ENCODE peak calls at places on chromosomes 4 and X, in five cellular contexts. A is head of caudate nucleus, B is HL-60, T is HFF-Myc, U is H9. Z is an unnamed sample.

GRCh38 chr4:11487876-11488545 is 59.3 kb upstream of the HS3ST1 start:
- DNase-seq in B (peak; percentile 66), A (no peak), T (no peak), U (no peak), Z (no peak)

GRCh38 chr4:44845309-44845708 is 119.0 kb upstream of the GNPDA2 start:
- DNase-seq in T (no peak), A (no peak), U (no peak), B (no peak), Z (no peak)

GRCh38 chr4:61079427-61079826 is 120.7 kb upstream of the ADGRL3 start:
- DNase-seq in B (no peak), U (no peak), A (no peak), T (no peak), Z (no peak)

GRCh38 chr4:159137176-159137575 is 34.3 kb downstream of the RAPGEF2 start:
- DNase-seq in A (no peak), B (no peak), U (no peak), T (no peak), Z (no peak)

GRCh38 chr4:151604238-151604637 is 156.6 kb downstream of the GATB start:
- DNase-seq in A (no peak), T (peak; percentile 7), U (no peak), B (no peak), Z (no peak)

GRCh38 chrX:3262906-3263305 is 83.5 kb downstream of the MXRA5 start:
- DNase-seq in A (no peak), T (peak; percentile 78), B (no peak), U (no peak), Z (no peak)

GRCh38 chrX:81925812-81926211 is 723.9 kb downstream of the SH3BGRL start:
- DNase-seq in B (no peak), A (no peak), U (no peak), T (no peak), Z (no peak)

GRCh38 chr4:134787315-134787714 is 585.7 kb upstream of the PABPC4L start:
- DNase-seq in U (no peak), A (no peak), T (no peak), B (no peak), Z (no peak)

GRCh38 chrX:55521687-55522086 is 32.0 kb upstream of the USP51 start:
- DNase-seq in T (no peak), U (no peak), A (no peak), B (no peak), Z (no peak)

GRCh38 chrX:133325422-133325821 is 89.9 kb downstream of the GPC4 start:
- DNase-seq in T (no peak), A (no peak), B (no peak), U (no peak), Z (no peak)

GRCh38 chr4:172055046-172055445 is 241.8 kb downstream of the GALNTL6 start:
- DNase-seq in A (no peak), B (no peak), T (no peak), U (no peak), Z (no peak)

GRCh38 chr4:182236186-182236585 is 7.0 kb upstream of the TENM3 start:
- DNase-seq in B (no peak), U (no peak), T (no peak), A (no peak), Z (no peak)

GRCh38 chr4:22551550-22551949 is 35.7 kb upstream of the ADGRA3 start:
- DNase-seq in T (no peak), B (no peak), A (no peak), U (no peak), Z (no peak)

GRCh38 chr4:158484173-158484885 is 37.4 kb upstream of the RXFP1 start:
- DNase-seq in T (no peak), A (no peak), B (no peak), U (no peak), Z (no peak)

GRCh38 chrX:151722241-151722846 is 6.5 kb downstream of the FATE1 start:
- DNase-seq in U (peak; percentile 82), B (no peak), A (no peak), T (no peak), Z (no peak)

GRCh38 chrX:9131066-9131465 is 97.1 kb upstream of the FAM9B start:
- DNase-seq in U (no peak), T (no peak), A (no peak), B (no peak), Z (no peak)

GRCh38 chr4:38982356-38983095 is 49.7 kb downstream of the TMEM156 start:
- DNase-seq in A (no peak), U (no peak), T (no peak), B (no peak), Z (no peak)

GRCh38 chrX:71919886-71920285 is 9.2 kb downstream of the NHSL2 start:
- DNase-seq in A (no peak), U (no peak), B (no peak), T (no peak), Z (no peak)

GRCh38 chr4:48902266-48902665 is 4.3 kb downstream of the OCIAD2 start:
- DNase-seq in T (no peak), A (no peak), U (no peak), B (no peak), Z (no peak)

GRCh38 chr4:47031011-47031678 is at the start of gene GABRB1:
- DNase-seq in B (no peak), A (peak; percentile 89), T (no peak), U (peak; percentile 74), Z (no peak)

GRCh38 chr4:3801931-3802550 is 35.9 kb downstream of the ADRA2C start:
- DNase-seq in T (no peak), B (no peak), U (no peak), A (no peak), Z (no peak)

GRCh38 chr4:86223472-86223871 is 136.4 kb downstream of the MAPK10 start:
- DNase-seq in B (peak; percentile 4), A (no peak), U (peak; percentile 82), T (peak; percentile 11), Z (no peak)